ENCODE peak calls at places on chromosomes 7 and 10, in six cellular contexts. V, M, A, C, Z and K are unnamed samples.
A peak's percentile ranks its signal among the peaks of the same experiment; 100 is the strongest.

GRCh38 chr10:74343804-74344203 is 192.8 kb downstream of the ADK start:
- DNase-seq in C (no peak), M (no peak), V (no peak), A (no peak), Z (no peak), K (no peak)

GRCh38 chr7:924541-925231 is 29.8 kb downstream of the ADAP1 start:
- DNase-seq in M (no peak), Z (no peak), V (peak; percentile 12), A (no peak), C (no peak), K (no peak)

GRCh38 chr10:113225903-113226302 is 275.9 kb downstream of the TCF7L2 start:
- DNase-seq in Z (no peak), C (no peak), A (no peak), M (no peak), V (no peak), K (no peak)

GRCh38 chr7:39733881-39734571 is 110.7 kb downstream of the RALA start:
- DNase-seq in V (peak; percentile 93), A (peak; percentile 61), C (no peak), M (peak; percentile 96), Z (peak; percentile 93), K (no peak)

GRCh38 chr10:109203616-109204375 is 719.5 kb downstream of the XPNPEP1 start:
- DNase-seq in A (no peak), C (no peak), Z (peak; percentile 10), M (no peak), V (peak; percentile 17), K (no peak)

GRCh38 chr10:7267142-7267541 is 143.7 kb downstream of the SFMBT2 start:
- DNase-seq in M (no peak), Z (no peak), V (no peak), A (no peak), C (no peak), K (no peak)

GRCh38 chr10:119412831-119413737 is 129.4 kb downstream of the RGS10 start:
- DNase-seq in Z (peak; percentile 65), A (no peak), M (peak; percentile 86), C (no peak), V (peak; percentile 72), K (peak; percentile 57)

GRCh38 chr10:100537475-100537874 is 1.7 kb downstream of the HIF1AN start:
- DNase-seq in V (no peak), Z (no peak), C (no peak), M (no peak), A (no peak), K (no peak)

GRCh38 chr10:30467939-30468338 is 34.0 kb downstream of the MAP3K8 start:
- DNase-seq in V (no peak), C (no peak), A (no peak), Z (no peak), M (no peak), K (no peak)

GRCh38 chr7:135508853-135509588 is 881 bp downstream of the CNOT4 start:
- DNase-seq in V (peak; percentile 20), C (no peak), M (peak; percentile 61), Z (peak; percentile 69), A (peak; percentile 5), K (peak; percentile 28)

GRCh38 chr7:81211617-81212016 is 292.8 kb upstream of the SEMA3C start:
- DNase-seq in A (no peak), V (peak; percentile 60), M (peak; percentile 34), C (no peak), Z (peak; percentile 32), K (no peak)

GRCh38 chr7:88523645-88524044 is 217.0 kb upstream of the STEAP4 start:
- DNase-seq in Z (no peak), C (no peak), M (no peak), V (no peak), A (no peak), K (no peak)

GRCh38 chr7:150954201-150954985 is 23.7 kb downstream of the KCNH2 start:
- DNase-seq in V (no peak), C (no peak), M (no peak), A (no peak), Z (no peak), K (no peak)

GRCh38 chr7:105664816-105665525 is 83.7 kb upstream of the EFCAB10 start:
- DNase-seq in C (no peak), V (peak; percentile 36), A (no peak), Z (peak; percentile 50), M (peak; percentile 99), K (peak; percentile 76)

GRCh38 chr7:34036069-34036920 is 131.0 kb downstream of the BMPER start:
- DNase-seq in C (no peak), Z (peak; percentile 35), A (no peak), M (peak; percentile 44), V (peak; percentile 33), K (no peak)

GRCh38 chr7:142364551-142364950 is 106.7 kb upstream of the PRSS58 start:
- DNase-seq in Z (no peak), V (no peak), C (no peak), M (no peak), A (no peak), K (no peak)
- H2BK15ac ChIP-seq in Z (no peak overlapping the region), V (no peak overlapping the region), C (no peak overlapping the region), M (no peak overlapping the region), A (no peak overlapping the region), K (no peak overlapping the region)

GRCh38 chr10:122165492-122165832 is 105.6 kb upstream of the BTBD16 start:
- DNase-seq in V (no peak), M (no peak), C (no peak), A (no peak), Z (no peak), K (no peak)
- H3K4me1 ChIP-seq in V (peaks cover 2% of the 10 kb centered on the region), M (peaks cover 8% of the 10 kb centered on the region), C (peaks cover 18% of the 10 kb centered on the region), A (peaks cover 31% of the 10 kb centered on the region), Z (peaks cover 24% of the 10 kb centered on the region), K (peaks cover 9% of the 10 kb centered on the region)

GRCh38 chr10:77219046-77219445 is 418.6 kb downstream of the KCNMA1 start:
- DNase-seq in C (no peak), M (no peak), A (no peak), Z (no peak), V (no peak), K (no peak)

GRCh38 chr10:77214799-77215198 is 422.8 kb downstream of the KCNMA1 start:
- DNase-seq in C (no peak), A (no peak), V (no peak), Z (no peak), M (no peak), K (no peak)

GRCh38 chr10:77226020-77226419 is 411.6 kb downstream of the KCNMA1 start:
- DNase-seq in M (no peak), C (no peak), Z (no peak), A (no peak), V (no peak), K (no peak)

GRCh38 chr10:77223532-77224460 is 413.8 kb downstream of the KCNMA1 start:
- DNase-seq in A (no peak), M (no peak), C (no peak), Z (no peak), V (no peak), K (no peak)

GRCh38 chr10:77220150-77220549 is 417.5 kb downstream of the KCNMA1 start:
- DNase-seq in A (no peak), C (no peak), M (no peak), Z (no peak), V (no peak), K (no peak)
- H3K4ac ChIP-seq in A (no peak overlapping the region), C (no peak overlapping the region), M (no peak overlapping the region), Z (no peak overlapping the region), V (no peak overlapping the region), K (no peak overlapping the region)

DNA sequence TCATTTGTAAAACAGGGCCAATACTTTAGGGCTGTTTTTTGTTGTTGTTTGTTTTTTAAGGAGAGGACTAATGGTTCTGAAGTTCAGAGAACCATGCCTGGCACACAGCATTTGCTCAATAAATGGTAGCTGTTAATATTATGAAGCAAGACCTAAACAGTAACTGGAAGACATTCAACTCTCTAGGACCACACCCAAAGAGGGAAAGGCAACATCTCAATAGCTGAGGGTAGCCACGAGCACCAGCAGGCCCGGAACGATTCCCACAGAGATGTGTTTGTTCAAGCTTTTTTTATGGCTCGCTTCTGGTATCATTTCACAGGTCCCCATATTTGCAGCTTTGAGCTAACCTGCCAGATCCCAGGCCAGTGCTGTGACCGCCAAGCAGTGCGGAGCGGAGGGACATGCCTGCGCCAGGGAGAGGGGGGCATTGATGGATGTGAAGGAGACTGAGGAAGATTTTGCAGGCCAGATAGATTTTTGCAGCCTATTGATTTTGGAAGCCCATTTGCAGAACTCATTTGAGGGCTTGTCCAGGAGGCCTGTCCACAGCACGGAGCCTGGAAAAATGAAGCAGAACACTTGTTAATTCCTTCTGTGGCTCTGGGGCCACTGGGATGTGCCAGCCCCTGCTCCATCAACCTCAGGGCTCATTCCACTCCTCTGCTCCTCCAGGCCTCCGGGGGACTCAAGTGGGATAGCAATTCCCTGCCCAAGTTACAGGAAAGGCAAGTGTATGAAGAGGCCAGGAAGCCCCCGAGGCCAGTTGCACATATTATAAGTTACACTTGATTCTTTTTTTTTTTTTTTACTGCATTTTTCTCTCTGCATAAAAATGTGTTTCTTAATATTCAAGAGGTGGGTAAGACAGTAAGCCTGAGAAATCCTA is 57.3 kb upstream of the FGFR2 start:
- DNase-seq in A (no peak), V (no peak), Z (no peak), C (no peak), M (no peak), K (no peak)
- H2BK15ac ChIP-seq in A (no peak overlapping the region), V (no peak overlapping the region), Z (no peak overlapping the region), C (no peak overlapping the region), M (no peak overlapping the region), K (no peak overlapping the region)

DNA sequence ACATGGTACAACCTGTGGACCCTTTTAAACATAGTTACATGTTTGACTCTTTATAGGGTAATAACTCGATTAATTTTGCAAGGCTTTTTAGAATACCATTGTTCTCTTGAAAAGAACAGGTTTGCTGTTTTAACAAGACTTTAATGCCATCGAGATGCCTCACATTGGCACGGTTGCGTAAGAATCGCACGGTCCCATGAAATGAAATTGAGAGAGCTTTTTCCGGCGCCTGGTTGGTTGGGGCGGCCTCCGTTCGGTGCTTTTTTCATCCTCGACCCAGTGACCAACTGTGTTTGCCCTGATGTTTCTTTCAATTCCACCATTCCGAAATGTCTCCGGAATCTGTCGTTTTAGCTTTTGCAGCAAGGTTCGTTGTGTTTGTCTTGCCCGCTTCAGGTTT is 142.4 kb downstream of the CUX1 start:
- DNase-seq in A (no peak), V (no peak), Z (no peak), C (no peak), M (no peak), K (no peak)
- H3K4me1 ChIP-seq in A (peaks cover 4% of the 10 kb centered on the region), V (peaks cover 10% of the 10 kb centered on the region), Z (no peaks in the 10 kb centered on the region), C (no peaks in the 10 kb centered on the region), M (peaks cover 9% of the 10 kb centered on the region), K (peaks cover 5% of the 10 kb centered on the region)

DNA sequence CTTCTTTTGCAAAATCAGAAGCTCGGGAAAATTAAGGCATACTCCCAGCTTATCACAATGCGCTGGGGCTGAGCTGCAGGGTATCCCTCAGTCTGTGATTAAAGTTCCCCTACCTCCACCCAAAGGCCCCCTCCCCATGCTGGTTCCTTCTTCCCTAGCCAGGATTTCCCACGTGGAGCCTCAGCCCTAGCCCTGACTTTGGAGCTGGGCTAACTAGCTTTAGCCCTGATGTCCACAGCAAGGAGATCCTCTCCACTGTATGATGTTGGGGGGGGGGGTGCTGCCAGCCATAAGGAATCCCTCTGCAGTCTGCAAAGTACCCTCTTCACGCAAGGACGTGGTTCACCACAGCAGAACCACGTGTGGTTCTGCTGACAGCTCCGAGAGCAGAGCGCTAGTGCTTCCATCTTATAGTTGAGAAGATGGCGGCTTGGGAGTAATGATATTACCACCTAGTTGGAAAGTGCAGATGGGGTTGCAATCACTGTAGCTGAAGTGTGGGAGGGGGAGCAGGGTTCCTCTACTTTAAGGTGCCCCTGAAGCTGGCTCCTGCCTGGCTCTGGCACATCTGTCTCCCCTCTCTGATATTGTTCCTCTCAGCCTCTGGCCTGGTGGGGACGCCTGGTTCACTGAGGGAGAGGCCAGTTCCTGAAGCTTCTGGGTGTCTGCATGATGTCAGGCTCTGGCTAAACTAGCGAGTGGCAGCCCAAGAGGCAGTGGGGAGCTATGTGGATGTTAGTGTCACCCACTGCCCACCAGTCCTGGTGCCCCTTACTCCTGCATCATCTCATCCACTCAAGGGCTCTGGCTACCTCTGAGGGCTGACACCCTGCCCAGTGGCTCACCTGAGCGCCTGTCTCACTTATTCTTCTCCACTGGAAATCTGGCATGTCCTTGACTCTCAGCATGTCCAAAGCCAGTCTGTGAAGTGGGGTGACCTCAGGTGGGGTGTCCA is 270.7 kb downstream of the RPS24 start:
- DNase-seq in Z (no peak), M (no peak), A (no peak), V (no peak), C (peak; percentile 39), K (peak; percentile 16)
- H3K4ac ChIP-seq in Z (no peak overlapping the region), M (no peak overlapping the region), A (no peak overlapping the region), V (no peak overlapping the region), C (no peak overlapping the region), K (no peak overlapping the region)